ENCODE peak calls at places on chromosomes 12 and 14, in eight cellular contexts. One of them, this sample, is unnamed.

GRCh38 chr14:35366048-35366428 is 38.5 kb downstream of the NFKBIA start:
- DNase-seq in tibial nerve: no peak
- DNase-seq in IMR-90: peak
- DNase-seq in ovary: no peak
- DNase-seq in OCI-LY7: no peak
- DNase-seq in progenitor cell of endocrine pancreas: no peak
- DNase-seq in left ventricle myocardium inferior: no peak
- DNase-seq in cardiac fibroblast: no peak
- DNase-seq in this sample: no peak

GRCh38 chr14:31947680-31948580 is 129.2 kb upstream of the ARHGAP5 start:
- DNase-seq in tibial nerve: no peak
- DNase-seq in IMR-90: peak
- DNase-seq in ovary: no peak
- DNase-seq in OCI-LY7: no peak
- DNase-seq in progenitor cell of endocrine pancreas: no peak
- DNase-seq in left ventricle myocardium inferior: no peak
- DNase-seq in cardiac fibroblast: no peak
- DNase-seq in this sample: no peak

GRCh38 chr12:120466560-120467315 is 2.8 kb downstream of the SRSF9 start:
- DNase-seq in tibial nerve: peak
- DNase-seq in IMR-90: peak
- DNase-seq in ovary: peak
- DNase-seq in OCI-LY7: peak
- DNase-seq in progenitor cell of endocrine pancreas: peak
- DNase-seq in left ventricle myocardium inferior: no peak
- DNase-seq in cardiac fibroblast: peak
- DNase-seq in this sample: peak

GRCh38 chr14:60165547-60165876 is 314 bp upstream of the DHRS7 start:
- DNase-seq in tibial nerve: no peak
- DNase-seq in IMR-90: no peak
- DNase-seq in ovary: no peak
- DNase-seq in OCI-LY7: peak
- DNase-seq in progenitor cell of endocrine pancreas: no peak
- DNase-seq in left ventricle myocardium inferior: no peak
- DNase-seq in cardiac fibroblast: no peak
- DNase-seq in this sample: no peak

GRCh38 chr12:27208414-27208750 is 35.7 kb upstream of the STK38L start:
- DNase-seq in tibial nerve: no peak
- DNase-seq in IMR-90: no peak
- DNase-seq in ovary: no peak
- DNase-seq in OCI-LY7: no peak
- DNase-seq in progenitor cell of endocrine pancreas: no peak
- DNase-seq in left ventricle myocardium inferior: no peak
- DNase-seq in cardiac fibroblast: no peak
- DNase-seq in this sample: no peak

GRCh38 chr12:54390176-54390667 is 5.7 kb upstream of the ZNF385A start:
- DNase-seq in tibial nerve: no peak
- DNase-seq in IMR-90: no peak
- DNase-seq in ovary: no peak
- DNase-seq in OCI-LY7: no peak
- DNase-seq in progenitor cell of endocrine pancreas: no peak
- DNase-seq in left ventricle myocardium inferior: peak
- DNase-seq in cardiac fibroblast: no peak
- DNase-seq in this sample: peak

GRCh38 chr14:67994561-67994960 is 175.0 kb downstream of the RAD51B start:
- DNase-seq in tibial nerve: no peak
- DNase-seq in IMR-90: no peak
- DNase-seq in ovary: no peak
- DNase-seq in OCI-LY7: no peak
- DNase-seq in progenitor cell of endocrine pancreas: no peak
- DNase-seq in left ventricle myocardium inferior: no peak
- DNase-seq in cardiac fibroblast: no peak
- DNase-seq in this sample: no peak

GRCh38 chr12:74021937-74022336 is 515.7 kb upstream of the ATXN7L3B start:
- DNase-seq in tibial nerve: no peak
- DNase-seq in IMR-90: no peak
- DNase-seq in ovary: peak
- DNase-seq in OCI-LY7: peak
- DNase-seq in progenitor cell of endocrine pancreas: peak
- DNase-seq in left ventricle myocardium inferior: peak
- DNase-seq in cardiac fibroblast: peak
- DNase-seq in this sample: peak

GRCh38 chr12:57491393-57492280 is 3.8 kb downstream of the MARS1 start:
- DNase-seq in tibial nerve: no peak
- DNase-seq in IMR-90: no peak
- DNase-seq in ovary: no peak
- DNase-seq in OCI-LY7: peak
- DNase-seq in progenitor cell of endocrine pancreas: no peak
- DNase-seq in left ventricle myocardium inferior: no peak
- DNase-seq in cardiac fibroblast: no peak
- DNase-seq in this sample: no peak

GRCh38 chr14:69504775-69505174 is 20.2 kb downstream of the PLEKHD1 start:
- DNase-seq in tibial nerve: no peak
- DNase-seq in IMR-90: no peak
- DNase-seq in ovary: no peak
- DNase-seq in OCI-LY7: no peak
- DNase-seq in progenitor cell of endocrine pancreas: no peak
- DNase-seq in left ventricle myocardium inferior: no peak
- DNase-seq in cardiac fibroblast: no peak
- DNase-seq in this sample: no peak

GRCh38 chr12:26789731-26790644 is 43.0 kb downstream of the ITPR2 start:
- DNase-seq in tibial nerve: no peak
- DNase-seq in IMR-90: peak
- DNase-seq in ovary: no peak
- DNase-seq in OCI-LY7: no peak
- DNase-seq in progenitor cell of endocrine pancreas: no peak
- DNase-seq in left ventricle myocardium inferior: no peak
- DNase-seq in cardiac fibroblast: peak
- DNase-seq in this sample: no peak

GRCh38 chr12:99658950-99659349 is 11.4 kb downstream of the GARIN6 start:
- DNase-seq in tibial nerve: no peak
- DNase-seq in IMR-90: no peak
- DNase-seq in ovary: no peak
- DNase-seq in OCI-LY7: peak
- DNase-seq in progenitor cell of endocrine pancreas: no peak
- DNase-seq in left ventricle myocardium inferior: no peak
- DNase-seq in cardiac fibroblast: peak
- DNase-seq in this sample: no peak
- TF ChIP-seq CTCF in tibial nerve: no peak
- TF ChIP-seq CTCF in IMR-90: peak
- TF ChIP-seq CTCF in ovary: no peak
- TF ChIP-seq CTCF in OCI-LY7: peak
- TF ChIP-seq CTCF in progenitor cell of endocrine pancreas: peak
- TF ChIP-seq CTCF in left ventricle myocardium inferior: no peak
- TF ChIP-seq CTCF in cardiac fibroblast: no peak
- TF ChIP-seq CTCF in this sample: peak

DNA sequence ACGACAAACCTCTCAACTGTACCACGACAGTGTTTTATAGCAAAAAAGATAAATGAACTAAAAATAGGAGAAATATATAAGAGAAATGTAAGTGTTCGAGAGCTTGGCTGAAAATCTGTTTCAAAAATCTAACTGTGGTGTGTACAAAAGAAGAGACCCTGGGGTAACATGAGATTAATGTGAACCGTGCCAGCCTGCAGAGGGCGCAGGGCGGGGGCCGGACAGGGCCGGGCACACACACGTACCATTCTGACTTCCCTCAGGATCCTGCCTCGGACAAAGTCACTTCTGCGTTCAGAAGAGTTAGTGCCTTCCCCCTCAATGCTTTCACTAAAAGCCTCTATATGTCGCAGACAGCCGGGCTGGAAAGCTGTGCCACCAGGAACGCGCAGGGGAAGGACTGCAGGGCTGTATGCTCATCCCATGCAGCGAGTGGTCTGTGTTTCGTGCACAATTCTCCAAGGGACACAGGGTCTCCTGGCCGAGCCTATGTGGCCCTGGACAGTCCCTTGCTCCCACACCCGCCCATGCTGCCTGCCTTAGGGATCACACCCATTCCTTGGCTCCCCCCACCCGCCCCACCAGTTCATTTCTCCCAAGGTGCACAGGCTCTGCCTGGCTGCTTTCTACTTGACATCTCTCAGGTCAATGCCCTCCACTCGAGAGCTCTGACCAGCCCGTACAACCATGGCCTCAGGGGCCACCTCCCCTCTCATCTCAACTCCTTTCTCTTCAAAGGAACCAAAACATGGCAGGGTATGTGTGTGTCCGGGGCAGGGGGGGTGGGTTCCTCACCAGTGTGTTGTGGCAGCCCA is 8.5 kb downstream of the CDCA4 start:
- DNase-seq in tibial nerve: no peak
- DNase-seq in IMR-90: no peak
- DNase-seq in ovary: no peak
- DNase-seq in OCI-LY7: no peak
- DNase-seq in progenitor cell of endocrine pancreas: no peak
- DNase-seq in left ventricle myocardium inferior: no peak
- DNase-seq in cardiac fibroblast: no peak
- DNase-seq in this sample: no peak
- TF ChIP-seq CTCF in tibial nerve: no peak
- TF ChIP-seq CTCF in IMR-90: peak
- TF ChIP-seq CTCF in ovary: no peak
- TF ChIP-seq CTCF in OCI-LY7: peak
- TF ChIP-seq CTCF in progenitor cell of endocrine pancreas: no peak
- TF ChIP-seq CTCF in left ventricle myocardium inferior: peak
- TF ChIP-seq CTCF in cardiac fibroblast: peak
- TF ChIP-seq CTCF in this sample: no peak

DNA sequence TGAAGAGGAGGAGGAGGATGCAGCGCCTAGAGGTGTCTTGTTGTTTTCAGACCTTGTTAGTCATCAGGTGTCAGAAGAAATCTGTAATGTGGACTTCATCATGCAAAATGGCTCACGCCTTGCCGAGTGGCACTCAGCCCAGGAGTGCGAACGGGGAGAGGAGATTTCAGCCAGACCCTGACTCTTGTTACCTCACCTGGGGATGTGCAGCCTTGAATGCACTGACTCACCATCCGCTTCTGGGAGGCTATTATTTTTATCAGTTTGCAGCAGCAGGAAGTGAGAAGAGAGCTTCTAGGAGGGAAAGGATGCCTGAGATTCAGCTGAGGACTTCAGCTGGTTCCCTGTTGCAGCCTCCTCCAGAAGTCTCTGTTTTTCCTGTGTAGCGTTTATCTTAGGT is 48.1 kb upstream of the PLXNC1 start:
- DNase-seq in tibial nerve: no peak
- DNase-seq in IMR-90: peak
- DNase-seq in ovary: no peak
- DNase-seq in OCI-LY7: no peak
- DNase-seq in progenitor cell of endocrine pancreas: no peak
- DNase-seq in left ventricle myocardium inferior: no peak
- DNase-seq in cardiac fibroblast: no peak
- DNase-seq in this sample: peak
- TF ChIP-seq CTCF in tibial nerve: no peak
- TF ChIP-seq CTCF in IMR-90: no peak
- TF ChIP-seq CTCF in ovary: no peak
- TF ChIP-seq CTCF in OCI-LY7: no peak
- TF ChIP-seq CTCF in progenitor cell of endocrine pancreas: no peak
- TF ChIP-seq CTCF in left ventricle myocardium inferior: no peak
- TF ChIP-seq CTCF in cardiac fibroblast: no peak
- TF ChIP-seq CTCF in this sample: no peak

GRCh38 chr12:89765959-89766824 is 57.6 kb upstream of the ATP2B1 start:
- DNase-seq in tibial nerve: no peak
- DNase-seq in IMR-90: no peak
- DNase-seq in ovary: no peak
- DNase-seq in OCI-LY7: peak
- DNase-seq in progenitor cell of endocrine pancreas: no peak
- DNase-seq in left ventricle myocardium inferior: no peak
- DNase-seq in cardiac fibroblast: no peak
- DNase-seq in this sample: no peak

GRCh38 chr12:89768586-89769482 is 60.2 kb upstream of the ATP2B1 start:
- DNase-seq in tibial nerve: no peak
- DNase-seq in IMR-90: peak
- DNase-seq in ovary: no peak
- DNase-seq in OCI-LY7: no peak
- DNase-seq in progenitor cell of endocrine pancreas: no peak
- DNase-seq in left ventricle myocardium inferior: no peak
- DNase-seq in cardiac fibroblast: peak
- DNase-seq in this sample: no peak

GRCh38 chr12:89770391-89770790 is 61.8 kb upstream of the ATP2B1 start:
- DNase-seq in tibial nerve: no peak
- DNase-seq in IMR-90: no peak
- DNase-seq in ovary: no peak
- DNase-seq in OCI-LY7: no peak
- DNase-seq in progenitor cell of endocrine pancreas: no peak
- DNase-seq in left ventricle myocardium inferior: no peak
- DNase-seq in cardiac fibroblast: peak
- DNase-seq in this sample: no peak

GRCh38 chr12:89769483-89769818 is 60.8 kb upstream of the ATP2B1 start:
- DNase-seq in tibial nerve: no peak
- DNase-seq in IMR-90: no peak
- DNase-seq in ovary: no peak
- DNase-seq in OCI-LY7: no peak
- DNase-seq in progenitor cell of endocrine pancreas: no peak
- DNase-seq in left ventricle myocardium inferior: no peak
- DNase-seq in cardiac fibroblast: no peak
- DNase-seq in this sample: no peak
- TF ChIP-seq CTCF in tibial nerve: no peak
- TF ChIP-seq CTCF in IMR-90: no peak
- TF ChIP-seq CTCF in ovary: no peak
- TF ChIP-seq CTCF in OCI-LY7: no peak
- TF ChIP-seq CTCF in progenitor cell of endocrine pancreas: no peak
- TF ChIP-seq CTCF in left ventricle myocardium inferior: no peak
- TF ChIP-seq CTCF in cardiac fibroblast: no peak
- TF ChIP-seq CTCF in this sample: peak

DNA sequence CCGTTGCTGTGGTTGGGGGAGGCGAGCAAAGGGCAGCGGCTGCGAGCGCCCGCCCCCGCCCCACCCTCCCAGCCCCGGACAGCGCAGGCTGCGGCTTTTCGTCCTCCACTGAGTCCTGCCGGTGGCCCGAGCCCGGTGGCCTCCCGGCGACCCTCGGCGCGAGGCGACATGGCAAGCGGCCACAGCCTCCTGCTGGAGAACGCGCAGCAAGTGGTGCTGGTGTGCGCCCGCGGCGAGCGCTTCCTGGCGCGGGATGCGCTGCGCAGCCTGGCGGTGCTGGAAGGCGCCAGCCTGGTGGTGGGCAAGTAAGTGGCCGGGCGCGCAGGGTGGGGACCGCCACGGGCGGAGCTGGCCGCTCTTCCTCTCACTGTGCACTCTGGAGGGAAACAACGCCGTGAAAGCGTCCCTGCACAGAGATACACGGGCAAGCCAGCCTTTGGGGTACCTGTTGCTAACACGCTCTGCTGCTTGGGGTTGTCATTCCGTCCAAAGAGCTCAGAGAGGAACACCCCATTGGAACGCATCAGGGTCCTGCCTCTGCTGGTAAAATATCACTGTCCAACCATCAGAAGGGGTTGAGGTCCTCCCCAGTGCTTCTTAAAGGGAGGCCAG is at the start of gene AMDHD1:
- DNase-seq in tibial nerve: peak
- DNase-seq in IMR-90: peak
- DNase-seq in ovary: peak
- DNase-seq in OCI-LY7: peak
- DNase-seq in progenitor cell of endocrine pancreas: peak
- DNase-seq in left ventricle myocardium inferior: peak
- DNase-seq in cardiac fibroblast: peak
- DNase-seq in this sample: peak
- TF ChIP-seq CTCF in tibial nerve: peak
- TF ChIP-seq CTCF in IMR-90: peak
- TF ChIP-seq CTCF in ovary: no peak
- TF ChIP-seq CTCF in OCI-LY7: peak
- TF ChIP-seq CTCF in progenitor cell of endocrine pancreas: peak
- TF ChIP-seq CTCF in left ventricle myocardium inferior: peak
- TF ChIP-seq CTCF in cardiac fibroblast: no peak
- TF ChIP-seq CTCF in this sample: no peak

This sample was measured in endothelial cell.